ENCODE peak calls at places on chromosome 11, in five cellular contexts. One of them, this sample, is unnamed.

GRCh38 chr11:73521621-73522020 is 76.3 kb downstream of the FAM168A start:
- DNase-seq in activated effector memory CD4-positive, alpha-beta T cell treated with Interleukin-2 at 50 U/mL for 16 hours: no peak
- DNase-seq in left cardiac atrium: no peak
- DNase-seq in hippocampal formation: no peak
- DNase-seq in lung microvascular endothelial cell: peak
- DNase-seq in this sample: no peak

GRCh38 chr11:57321996-57322880 is 2.5 kb downstream of the TNKS1BP1 start:
- DNase-seq in lung microvascular endothelial cell: peak
- DNase-seq in hippocampal formation: peak
- DNase-seq in activated effector memory CD4-positive, alpha-beta T cell treated with Interleukin-2 at 50 U/mL for 16 hours: no peak
- DNase-seq in left cardiac atrium: peak
- DNase-seq in this sample: peak

GRCh38 chr11:11155962-11156815 is 196.9 kb downstream of the CSNK2A3 start:
- DNase-seq in left cardiac atrium: no peak
- DNase-seq in lung microvascular endothelial cell: peak
- DNase-seq in hippocampal formation: no peak
- DNase-seq in activated effector memory CD4-positive, alpha-beta T cell treated with Interleukin-2 at 50 U/mL for 16 hours: peak
- DNase-seq in this sample: no peak

GRCh38 chr11:128889657-128890213 is 1.4 kb upstream of the KCNJ5 start:
- DNase-seq in activated effector memory CD4-positive, alpha-beta T cell treated with Interleukin-2 at 50 U/mL for 16 hours: no peak
- DNase-seq in left cardiac atrium: no peak
- DNase-seq in hippocampal formation: no peak
- DNase-seq in lung microvascular endothelial cell: no peak
- DNase-seq in this sample: no peak

GRCh38 chr11:116225236-116225635 is 547.6 kb downstream of the BUD13 start:
- DNase-seq in left cardiac atrium: no peak
- DNase-seq in hippocampal formation: no peak
- DNase-seq in lung microvascular endothelial cell: no peak
- DNase-seq in activated effector memory CD4-positive, alpha-beta T cell treated with Interleukin-2 at 50 U/mL for 16 hours: no peak
- DNase-seq in this sample: no peak

GRCh38 chr11:93817426-93818348 is 32.7 kb downstream of the VSTM5 start:
- DNase-seq in left cardiac atrium: no peak
- DNase-seq in hippocampal formation: no peak
- DNase-seq in activated effector memory CD4-positive, alpha-beta T cell treated with Interleukin-2 at 50 U/mL for 16 hours: no peak
- DNase-seq in lung microvascular endothelial cell: no peak
- DNase-seq in this sample: no peak

GRCh38 chr11:78798567-78799170 is 224.0 kb upstream of the NARS2 start:
- DNase-seq in hippocampal formation: peak
- DNase-seq in left cardiac atrium: peak
- DNase-seq in lung microvascular endothelial cell: peak
- DNase-seq in activated effector memory CD4-positive, alpha-beta T cell treated with Interleukin-2 at 50 U/mL for 16 hours: no peak
- DNase-seq in this sample: peak

GRCh38 chr11:46246514-46246913 is 30.9 kb upstream of the CREB3L1 start:
- DNase-seq in activated effector memory CD4-positive, alpha-beta T cell treated with Interleukin-2 at 50 U/mL for 16 hours: no peak
- DNase-seq in lung microvascular endothelial cell: no peak
- DNase-seq in hippocampal formation: no peak
- DNase-seq in left cardiac atrium: no peak
- DNase-seq in this sample: no peak

GRCh38 chr11:3834349-3835099 is 6.2 kb downstream of the RHOG start:
- DNase-seq in lung microvascular endothelial cell: no peak
- DNase-seq in left cardiac atrium: peak
- DNase-seq in hippocampal formation: no peak
- DNase-seq in activated effector memory CD4-positive, alpha-beta T cell treated with Interleukin-2 at 50 U/mL for 16 hours: no peak
- DNase-seq in this sample: peak

GRCh38 chr11:117678651-117679407 is 118.2 kb downstream of the DSCAML1 start:
- DNase-seq in lung microvascular endothelial cell: no peak
- DNase-seq in left cardiac atrium: no peak
- DNase-seq in hippocampal formation: peak
- DNase-seq in activated effector memory CD4-positive, alpha-beta T cell treated with Interleukin-2 at 50 U/mL for 16 hours: no peak
- DNase-seq in this sample: peak

GRCh38 chr11:65503923-65504670 is 5.3 kb downstream of the MALAT1 start:
- DNase-seq in lung microvascular endothelial cell: peak
- DNase-seq in activated effector memory CD4-positive, alpha-beta T cell treated with Interleukin-2 at 50 U/mL for 16 hours: no peak
- DNase-seq in hippocampal formation: peak
- DNase-seq in left cardiac atrium: no peak
- DNase-seq in this sample: no peak

GRCh38 chr11:94309757-94310156 is 5.4 kb downstream of the IZUMO1R start:
- DNase-seq in activated effector memory CD4-positive, alpha-beta T cell treated with Interleukin-2 at 50 U/mL for 16 hours: no peak
- DNase-seq in lung microvascular endothelial cell: no peak
- DNase-seq in left cardiac atrium: no peak
- DNase-seq in hippocampal formation: no peak
- DNase-seq in this sample: no peak

GRCh38 chr11:69694781-69695180 is 9.0 kb downstream of the FGF19 start:
- DNase-seq in hippocampal formation: no peak
- DNase-seq in left cardiac atrium: no peak
- DNase-seq in lung microvascular endothelial cell: no peak
- DNase-seq in activated effector memory CD4-positive, alpha-beta T cell treated with Interleukin-2 at 50 U/mL for 16 hours: no peak
- DNase-seq in this sample: no peak

GRCh38 chr11:37770145-37770544 is 1172.1 kb upstream of the RAG2 start:
- DNase-seq in hippocampal formation: no peak
- DNase-seq in lung microvascular endothelial cell: no peak
- DNase-seq in left cardiac atrium: no peak
- DNase-seq in activated effector memory CD4-positive, alpha-beta T cell treated with Interleukin-2 at 50 U/mL for 16 hours: no peak
- DNase-seq in this sample: no peak

GRCh38 chr11:16469968-16470367 is 113.6 kb upstream of the SOX6 start:
- DNase-seq in activated effector memory CD4-positive, alpha-beta T cell treated with Interleukin-2 at 50 U/mL for 16 hours: no peak
- DNase-seq in left cardiac atrium: no peak
- DNase-seq in hippocampal formation: no peak
- DNase-seq in lung microvascular endothelial cell: no peak
- DNase-seq in this sample: no peak

GRCh38 chr11:62647609-62648005 is 1.2 kb upstream of the GANAB start:
- DNase-seq in left cardiac atrium: no peak
- DNase-seq in hippocampal formation: no peak
- DNase-seq in lung microvascular endothelial cell: no peak
- DNase-seq in activated effector memory CD4-positive, alpha-beta T cell treated with Interleukin-2 at 50 U/mL for 16 hours: no peak
- DNase-seq in this sample: no peak

GRCh38 chr11:110991621-110992355 is 253.7 kb upstream of the POU2AF2 start:
- DNase-seq in left cardiac atrium: no peak
- DNase-seq in lung microvascular endothelial cell: no peak
- DNase-seq in activated effector memory CD4-positive, alpha-beta T cell treated with Interleukin-2 at 50 U/mL for 16 hours: no peak
- DNase-seq in hippocampal formation: peak
- DNase-seq in this sample: peak

GRCh38 chr11:44718612-44719390 is 8.0 kb upstream of the TSPAN18 start:
- DNase-seq in lung microvascular endothelial cell: no peak
- DNase-seq in left cardiac atrium: no peak
- DNase-seq in hippocampal formation: no peak
- DNase-seq in activated effector memory CD4-positive, alpha-beta T cell treated with Interleukin-2 at 50 U/mL for 16 hours: no peak
- DNase-seq in this sample: no peak

GRCh38 chr11:16402654-16403447 is 46.5 kb upstream of the SOX6 start:
- DNase-seq in hippocampal formation: peak
- DNase-seq in activated effector memory CD4-positive, alpha-beta T cell treated with Interleukin-2 at 50 U/mL for 16 hours: no peak
- DNase-seq in lung microvascular endothelial cell: no peak
- DNase-seq in left cardiac atrium: no peak
- DNase-seq in this sample: no peak